ENCODE peak calls at places on chromosome 13, in six cellular contexts. J is A549, U is cardiac septum, X is mesendoderm, D is fibroblast of the aortic adventitia, H is GM04504. O is an unnamed sample.

GRCh38 chr13:84843368-84843767 is 955.9 kb downstream of the SLITRK6 start:
- DNase-seq in D (no peak), U (no peak), H (no peak), X (no peak), J (no peak), O (no peak)

GRCh38 chr13:65499251-65499650 is 1730.9 kb downstream of the PCDH9 start:
- DNase-seq in X (no peak), U (no peak), H (peak; percentile 14), J (no peak), D (peak; percentile 22), O (no peak)

GRCh38 chr13:35179920-35180663 is 238.0 kb downstream of the NBEA start:
- DNase-seq in J (no peak), H (no peak), D (no peak), X (no peak), U (no peak), O (no peak)

GRCh38 chr13:99386911-99387788 is 80.0 kb upstream of the GPR183 start:
- DNase-seq in D (no peak), X (peak; percentile 76), U (peak; percentile 70), J (peak; percentile 30), H (no peak), O (no peak)

GRCh38 chr13:30362005-30362788 is 54.8 kb upstream of the KATNAL1 start:
- DNase-seq in H (no peak), U (no peak), D (no peak), X (no peak), J (no peak), O (no peak)

GRCh38 chr13:67069117-67069767 is 160.9 kb downstream of the PCDH9 start:
- DNase-seq in D (no peak), X (peak; percentile 61), H (no peak), U (no peak), J (peak; percentile 69), O (no peak)

GRCh38 chr13:113001251-113002140 is 32.5 kb downstream of the MCF2L start:
- DNase-seq in U (no peak), X (peak; percentile 58), D (no peak), H (no peak), J (no peak), O (peak; percentile 43)

GRCh38 chr13:45511310-45512147 is 46.8 kb downstream of the COG3 start:
- DNase-seq in J (peak; percentile 64), H (peak; percentile 38), D (peak; percentile 84), X (peak; percentile 85), U (no peak), O (peak; percentile 27)

GRCh38 chr13:91946498-91947070 is 548.2 kb downstream of the GPC5 start:
- DNase-seq in D (peak; percentile 0), U (no peak), X (peak; percentile 47), H (no peak), J (peak; percentile 14), O (peak; percentile 11)

GRCh38 chr13:41916173-41916954 is 44.5 kb downstream of the VWA8 start:
- DNase-seq in U (no peak), X (no peak), J (no peak), H (peak; percentile 33), D (peak; percentile 86), O (peak; percentile 49)

GRCh38 chr13:39767791-39768564 is 112.5 kb downstream of the COG6 start:
- DNase-seq in U (no peak), X (peak; percentile 33), H (no peak), J (no peak), D (no peak), O (no peak)

GRCh38 chr13:44762946-44763345 is 186.8 kb upstream of the TSC22D1 start:
- DNase-seq in D (peak; percentile 53), X (no peak), J (no peak), H (no peak), U (no peak), O (no peak)

GRCh38 chr13:23909606-23910005 is 12.3 kb upstream of the C1QTNF9B start:
- DNase-seq in U (no peak), J (no peak), D (no peak), H (no peak), X (no peak), O (no peak)

GRCh38 chr13:25046274-25046984 is 49.5 kb upstream of the PABPC3 start:
- DNase-seq in H (no peak), D (no peak), J (no peak), X (peak; percentile 60), U (no peak), O (no peak)

GRCh38 chr13:49098771-49099512 is 121.2 kb upstream of the MLNR start:
- DNase-seq in X (peak; percentile 48), J (peak; percentile 39), H (no peak), D (peak; percentile 32), U (no peak), O (peak; percentile 35)

GRCh38 chr13:107461751-107462150 is 753.6 kb downstream of the LIG4 start:
- DNase-seq in J (no peak), U (no peak), X (no peak), H (no peak), D (peak; percentile 39), O (no peak)

GRCh38 chr13:98652721-98653470 is 76.0 kb upstream of the STK24 start:
- DNase-seq in H (no peak), D (no peak), U (no peak), J (no peak), X (no peak), O (no peak)

GRCh38 chr13:60836821-60837220 is 439.8 kb downstream of the TDRD3 start:
- DNase-seq in J (no peak), H (no peak), X (no peak), D (no peak), U (no peak), O (no peak)

GRCh38 chr13:32206097-32206740 is 108.9 kb downstream of the ZAR1L start:
- DNase-seq in H (no peak), J (no peak), U (no peak), D (no peak), X (no peak), O (no peak)

GRCh38 chr13:40063278-40063698 is 407.8 kb downstream of the COG6 start:
- DNase-seq in J (no peak), H (no peak), U (no peak), D (no peak), X (no peak), O (peak; percentile 81)

GRCh38 chr13:80339841-80340642 is 884 bp downstream of the SPRY2 start:
- DNase-seq in X (peak; percentile 56), J (peak; percentile 29), D (peak; percentile 51), H (no peak), U (peak; percentile 86), O (no peak)

GRCh38 chr13:113411216-113412023 is 41.9 kb downstream of the ADPRHL1 start:
- DNase-seq in U (peak; percentile 84), J (peak; percentile 63), D (peak; percentile 85), X (no peak), H (peak; percentile 94), O (peak; percentile 30)

GRCh38 chr13:35478384-35479222 is 2.1 kb upstream of the MAB21L1 start:
- DNase-seq in J (no peak), X (peak; percentile 43), D (no peak), H (no peak), U (no peak), O (no peak)

GRCh38 chr13:47437411-47437810 is 540.6 kb upstream of the HTR2A start:
- DNase-seq in J (no peak), D (peak; percentile 48), H (peak; percentile 29), U (no peak), X (no peak), O (no peak)

GRCh38 chr13:61414136-61414535 is 1.5 kb downstream of the PCDH20 start:
- DNase-seq in D (no peak), X (peak; percentile 6), J (no peak), U (no peak), H (no peak), O (no peak)

GRCh38 chr13:94065741-94066140 is 413.7 kb downstream of the DCT start:
- DNase-seq in X (no peak), H (no peak), U (no peak), J (no peak), D (no peak), O (no peak)

GRCh38 chr13:40987606-40988280 is 31.4 kb downstream of the ELF1 start:
- DNase-seq in H (no peak), D (no peak), U (no peak), X (no peak), J (no peak), O (no peak)

GRCh38 chr13:24723206-24723605 is 40.8 kb upstream of the RNF17 start:
- DNase-seq in H (no peak), J (no peak), D (no peak), U (no peak), X (no peak), O (no peak)

GRCh38 chr13:98301721-98302120 is 124.7 kb upstream of the RNF113B start:
- DNase-seq in J (no peak), D (no peak), H (no peak), X (no peak), U (no peak), O (no peak)

GRCh38 chr13:28636677-28637317 is 22.1 kb upstream of the POMP start:
- DNase-seq in H (no peak), J (peak; percentile 63), U (no peak), X (peak; percentile 87), D (peak; percentile 75), O (no peak)

GRCh38 chr13:35927554-35927953 is 203.6 kb downstream of the DCLK1 start:
- DNase-seq in D (peak; percentile 91), X (peak; percentile 78), U (no peak), J (peak; percentile 50), H (peak; percentile 76), O (peak; percentile 85)

GRCh38 chr13:40682449-40683240 is 16.2 kb upstream of the FOXO1 start:
- DNase-seq in U (no peak), J (peak; percentile 7), D (peak; percentile 60), X (peak; percentile 32), H (no peak), O (no peak)

GRCh38 chr13:23723463-23723862 is 153.3 kb downstream of the TNFRSF19 start:
- DNase-seq in U (no peak), J (no peak), H (peak; percentile 64), D (peak; percentile 70), X (no peak), O (no peak)

GRCh38 chr13:20967340-20967739 is 64.8 kb upstream of the XPO4 start:
- DNase-seq in H (no peak), X (no peak), D (no peak), J (no peak), U (no peak), O (no peak)

GRCh38 chr13:24671367-24672117 is 8.7 kb upstream of the ATP12A start:
- DNase-seq in X (peak; percentile 94), U (no peak), J (peak; percentile 67), D (peak; percentile 85), H (peak; percentile 83), O (no peak)

GRCh38 chr13:46211116-46211515 is 612 bp upstream of the LRRC63 start:
- DNase-seq in D (peak; percentile 5), X (peak; percentile 8), U (no peak), J (peak; percentile 10), H (no peak), O (no peak)

O was measured in retinal pigment epithelial cell.